ENCODE peak calls at places on chromosomes 11 and 22, in four cellular contexts. V is GM04504, B is heart left ventricle, O is A549. P is an unnamed sample.

GRCh38 chr11:95451682-95452081 is 220.7 kb upstream of the SESN3 start:
- DNase-seq in O (no peak), B (no peak), V (peak), P (no peak)

GRCh38 chr11:36510567-36511020 is 522 bp upstream of the TRAF6 start:
- DNase-seq in O (peak), B (no peak), V (no peak), P (no peak)

GRCh38 chr11:110092577-110093406 is at the start of gene ZC3H12C:
- DNase-seq in V (peak), B (peak), O (peak), P (peak)

GRCh38 chr11:59197990-59198389 is 14.7 kb downstream of the MPEG1 start:
- DNase-seq in O (no peak), V (peak), B (peak), P (peak)

GRCh38 chr22:42720263-42721044 is at the start of gene A4GALT:
- DNase-seq in B (peak), O (no peak), V (no peak), P (no peak)

GRCh38 chr22:35322126-35322525 is 22.4 kb downstream of the TOM1 start:
- DNase-seq in B (peak), O (no peak), V (no peak), P (no peak)

GRCh38 chr11:94139421-94139820 is 10.8 kb downstream of the PANX1 start:
- DNase-seq in B (no peak), O (no peak), V (no peak), P (no peak)

GRCh38 chr22:49190816-49191505 is 636.7 kb downstream of the BRD1 start:
- DNase-seq in B (no peak), V (no peak), O (no peak), P (no peak)

GRCh38 chr22:25193130-25193529 is 6.5 kb upstream of the CRYBB3 start:
- DNase-seq in B (no peak), O (no peak), V (no peak), P (no peak)

GRCh38 chr22:43817402-43817801 is 5.3 kb upstream of the EFCAB6 start:
- DNase-seq in V (no peak), B (no peak), O (no peak), P (no peak)

GRCh38 chr11:84396521-84396920 is 1110.4 kb upstream of the CCDC90B start:
- DNase-seq in V (no peak), O (no peak), B (no peak), P (no peak)

GRCh38 chr11:9057032-9057431 is 34.4 kb downstream of the SCUBE2 start:
- DNase-seq in O (no peak), V (no peak), B (no peak), P (no peak)

GRCh38 chr11:5564259-5565019 is 16.1 kb upstream of the OR52H1 start:
- DNase-seq in O (no peak), V (no peak), B (no peak), P (no peak)

GRCh38 chr11:124612045-124612444 is 817 bp downstream of the PANX3 start:
- DNase-seq in V (no peak), O (no peak), B (no peak), P (no peak)

GRCh38 chr22:33922268-33922667 is 2.0 kb upstream of the LARGE1 start:
- DNase-seq in V (no peak), B (peak), O (no peak), P (peak)

GRCh38 chr11:66595245-66595904 is 2.4 kb downstream of the CCS start:
- DNase-seq in B (peak), V (no peak), O (no peak), P (no peak)

GRCh38 chr11:135017296-135017695 is 605.3 kb upstream of the B3GAT1 start:
- DNase-seq in B (no peak), O (no peak), V (no peak), P (no peak)

GRCh38 chr22:39938509-39938908 is 21.7 kb upstream of the TMA7B start:
- DNase-seq in O (no peak), B (no peak), V (no peak), P (no peak)

GRCh38 chr11:73321342-73322110 is 13.4 kb downstream of the ARHGEF17 start:
- DNase-seq in O (no peak), V (peak), B (peak), P (no peak)

GRCh38 chr22:38311331-38311635 is 6.0 kb downstream of the CSNK1E start:
- DNase-seq in V (no peak), B (no peak), O (no peak), P (no peak)

GRCh38 chr11:60840711-60841430 is 1.0 kb upstream of the CCDC86 start:
- DNase-seq in O (no peak), V (peak), B (peak), P (peak)

GRCh38 chr22:23518381-23519187 is 61.5 kb downstream of the IGLL1 start:
- DNase-seq in B (no peak), O (no peak), V (no peak), P (no peak)

GRCh38 chr11:62142043-62142375 is 18.2 kb downstream of the INCENP start:
- DNase-seq in V (no peak), B (no peak), O (no peak), P (no peak)